ENCODE peak calls at places on chromosomes 16 and 17, in five cellular contexts. Q is heart right ventricle; C is DND-41; X is CD4-positive, alpha-beta memory T cell; E is uterus. R is an unnamed sample. For H3K27me3, the result is how much of the 10 kb centered on the place peaks cover.

GRCh38 chr17:42971589-42971988 is 7.3 kb upstream of the AARSD1 start:
- DNase-seq in C (no peak), Q (no peak), X (no peak), E (no peak), R (no peak)

GRCh38 chr16:85861095-85861825 is 37.7 kb upstream of the IRF8 start:
- DNase-seq in C (no peak), E (no peak), X (no peak), Q (no peak), R (no peak)

GRCh38 chr16:2516391-2517240 is 2.9 kb downstream of the ATP6V0C start:
- DNase-seq in X (no peak), Q (peak), E (no peak), C (no peak), R (no peak)

GRCh38 chr17:35510031-35510430 is 27.4 kb downstream of the SLFN12L start:
- DNase-seq in E (no peak), C (no peak), X (no peak), Q (no peak), R (no peak)

GRCh38 chr17:13492351-13493122 is 109.2 kb downstream of the HS3ST3A1 start:
- DNase-seq in X (no peak), Q (no peak), E (no peak), C (no peak), R (no peak)

GRCh38 chr16:58384437-58385055 is 7.7 kb upstream of the GINS3 start:
- DNase-seq in C (no peak), Q (no peak), X (no peak), E (no peak), R (no peak)

GRCh38 chr16:1494129-1494640 is 1.0 kb downstream of the TELO2 start:
- DNase-seq in C (no peak), Q (peak), E (no peak), X (no peak), R (no peak)

GRCh38 chr16:79717324-79717848 is 116.8 kb upstream of the MAF start:
- DNase-seq in X (no peak), E (no peak), C (no peak), Q (no peak), R (no peak)

GRCh38 chr17:21817791-21818364 is 125.6 kb downstream of the KCNJ18 start:
- DNase-seq in Q (no peak), E (no peak), X (no peak), C (no peak), R (no peak)

GRCh38 chr16:58513874-58514273 is 1.4 kb upstream of the SETD6 start:
- DNase-seq in C (no peak), X (no peak), Q (no peak), E (no peak), R (no peak)

GRCh38 chr17:76051071-76051467 is 21.2 kb downstream of the SRP68 start:
- DNase-seq in X (no peak), Q (no peak), E (no peak), C (no peak), R (no peak)

GRCh38 chr16:31427441-31428276 is 501 bp downstream of the COX6A2 start:
- DNase-seq in Q (peak), X (peak), C (no peak), E (peak), R (peak)

GRCh38 chr16:4936181-4936990 is 562 bp downstream of the PPL start:
- DNase-seq in C (no peak), Q (peak), E (no peak), X (no peak), R (no peak)

GRCh38 chr16:86251682-86252081 is 258.6 kb upstream of the FOXF1 start:
- DNase-seq in C (no peak), X (no peak), E (no peak), Q (no peak), R (no peak)

GRCh38 chr16:57260294-57260929 is 15.4 kb downstream of the ARL2BP start:
- DNase-seq in C (peak), E (no peak), Q (no peak), X (no peak), R (no peak)

GRCh38 chr17:66330646-66331037 is 28.2 kb downstream of the PRKCA start:
- DNase-seq in C (no peak), X (no peak), E (peak), Q (no peak), R (no peak)

GRCh38 chr17:32525116-32525515 is 38.3 kb downstream of the CDK5R1 start:
- DNase-seq in E (no peak), C (no peak), Q (no peak), X (no peak), R (no peak)

GRCh38 chr16:64152010-64152767 is 969.7 kb downstream of the CDH11 start:
- DNase-seq in Q (no peak), C (no peak), E (no peak), X (no peak), R (no peak)

GRCh38 chr17:20116683-20117309 is 107.6 kb downstream of the SPECC1 start:
- DNase-seq in Q (no peak), X (peak), E (peak), C (peak), R (peak)

GRCh38 chr16:19639986-19640421 is 78.0 kb downstream of the KNOP1 start:
- DNase-seq in E (no peak), Q (no peak), X (peak), C (peak), R (peak)

GRCh38 chr16:68752602-68753001 is 15.5 kb downstream of the CDH1 start:
- DNase-seq in E (no peak), Q (no peak), C (no peak), X (no peak), R (peak)

GRCh38 chr17:62681939-62682381 is 54.5 kb downstream of the MRC2 start:
- DNase-seq in C (no peak), X (no peak), E (no peak), Q (no peak), R (no peak)

GRCh38 chr17:145671-146541 is 8.5 kb downstream of the SCGB1C2 start:
- DNase-seq in X (no peak), C (no peak), Q (no peak), E (peak), R (no peak)

GRCh38 chr17:9959377-9959981 is 54.4 kb upstream of the RCVRN start:
- DNase-seq in C (peak), E (peak), Q (peak), X (no peak), R (no peak)

GRCh38 chr16:30951193-30951592 is 2.3 kb downstream of the ORAI3 start:
- DNase-seq in X (no peak), E (no peak), C (no peak), Q (no peak), R (no peak)

GRCh38 chr16:63530208-63530607 is 1494.0 kb upstream of the CDH8 start:
- DNase-seq in Q (no peak), X (no peak), C (no peak), E (no peak), R (no peak)

GRCh38 chr17:35496470-35497290 is 40.8 kb downstream of the SLFN12L start:
- DNase-seq in Q (no peak), C (no peak), X (no peak), E (no peak), R (no peak)

GRCh38 chr16:1311212-1311737 is 1.8 kb downstream of the UBE2I start:
- DNase-seq in E (no peak), X (no peak), Q (no peak), C (no peak), R (no peak)

GRCh38 chr16:28104404-28104803 is 40.9 kb upstream of the GSG1L start:
- DNase-seq in E (no peak), C (no peak), X (no peak), Q (no peak), R (no peak)

GRCh38 chr16:17476414-17477259 is 5.9 kb upstream of the XYLT1 start:
- DNase-seq in X (peak), Q (no peak), C (peak), E (peak), R (no peak)

GRCh38 chr17:71726320-71726719 is 394.5 kb upstream of the SOX9 start:
- DNase-seq in E (no peak), C (no peak), X (no peak), Q (no peak), R (no peak)

GRCh38 chr16:16175296-16175695 is 48.0 kb downstream of the ABCC6 start:
- DNase-seq in X (no peak), C (no peak), Q (peak), E (no peak), R (no peak)

GRCh38 chr16:53803998-53804397 is 100.0 kb downstream of the FTO start:
- DNase-seq in C (no peak), X (no peak), E (no peak), Q (no peak), R (no peak)
- H3K4me3 ChIP-seq in C (no peak), X (no peak), E (no peak), Q (no peak), R (no peak)

GRCh38 chr16:67543582-67543981 is 15.0 kb downstream of the RIPOR1 start:
- DNase-seq in Q (no peak), E (no peak), C (no peak), X (no peak), R (no peak)

GRCh38 chr16:67541391-67542263 is 13.0 kb downstream of the RIPOR1 start:
- DNase-seq in E (no peak), C (no peak), Q (peak), X (no peak), R (no peak)

GRCh38 chr16:67540756-67541155 is 12.1 kb downstream of the RIPOR1 start:
- DNase-seq in C (no peak), X (no peak), E (no peak), Q (no peak), R (no peak)

GRCh38 chr16:67543036-67543435 is 14.4 kb downstream of the RIPOR1 start:
- DNase-seq in C (no peak), X (no peak), Q (no peak), E (no peak), R (no peak)

GRCh38 chr16:67542464-67542863 is 13.8 kb downstream of the RIPOR1 start:
- DNase-seq in C (peak), E (peak), Q (no peak), X (peak), R (peak)
- H3K27ac ChIP-seq in C (peak), E (peak), Q (peak), X (peak), R (no peak)

DNA sequence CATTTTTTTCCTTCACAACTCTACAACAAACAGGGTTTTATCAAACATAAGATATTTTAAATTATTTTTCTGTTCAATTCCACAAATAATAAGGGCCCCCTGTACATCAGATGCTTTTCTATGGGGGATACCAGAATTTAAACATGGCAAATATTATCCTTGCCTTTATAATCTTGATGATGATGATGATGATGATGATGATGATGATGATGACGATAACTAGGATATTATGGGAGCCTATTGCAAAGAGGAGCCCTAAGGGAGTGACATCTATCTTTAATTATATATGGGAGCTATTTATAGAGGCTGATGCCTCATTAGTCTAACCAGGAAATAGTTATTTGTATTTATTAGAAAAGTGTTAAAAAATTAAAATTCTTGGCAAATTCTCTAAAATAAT is 6.8 kb downstream of the MEIOC start:
- DNase-seq in C (no peak), E (no peak), X (no peak), Q (no peak), R (no peak)
- H3K27me3 ChIP-seq in C (under half), E (under half), X (under half), Q (under half), R (under half)

GRCh38 chr17:63932721-63933120 is 590 bp upstream of the CD79B start:
- DNase-seq in Q (no peak), E (no peak), X (no peak), C (no peak), R (no peak)

GRCh38 chr17:63930951-63931575 is 1.1 kb downstream of the CD79B start:
- DNase-seq in Q (peak), X (peak), C (peak), E (peak), R (peak)

GRCh38 chr17:63934391-63935112 is 2.4 kb upstream of the CD79B start:
- DNase-seq in Q (no peak), E (no peak), C (no peak), X (no peak), R (no peak)

GRCh38 chr17:63929860-63930766 is 2.0 kb downstream of the CD79B start:
- DNase-seq in Q (no peak), E (peak), X (no peak), C (no peak), R (no peak)

DNA sequence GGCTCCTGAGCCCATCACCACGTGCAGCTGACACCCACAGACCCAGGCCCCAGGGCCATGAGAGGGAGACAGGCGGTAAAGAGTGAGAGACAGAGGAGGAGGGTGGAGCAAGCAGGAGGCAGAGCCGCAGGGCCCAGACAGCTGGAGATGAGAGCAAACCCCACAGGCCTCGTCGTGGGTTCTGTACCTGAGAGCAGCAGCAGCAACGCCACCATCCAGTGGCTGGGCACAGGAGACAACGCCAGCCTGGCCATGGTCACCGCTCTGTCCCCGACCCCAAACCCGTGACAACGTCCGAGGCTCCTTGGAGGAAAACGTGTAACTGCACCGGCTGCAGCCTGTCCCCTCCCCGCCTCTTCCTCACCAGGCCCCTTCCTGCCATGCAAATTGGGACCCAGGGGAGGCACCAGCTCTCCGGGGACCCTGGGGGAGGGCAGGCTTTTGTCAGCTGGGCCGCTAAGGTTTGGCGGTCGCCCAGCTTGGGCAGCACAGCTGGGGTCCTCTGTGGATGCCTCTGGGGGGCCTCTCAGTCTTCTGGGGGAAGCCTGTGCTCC is at the start of gene CD79B:
- DNase-seq in E (no peak), C (peak), Q (no peak), X (peak), R (peak)
- H3K4me3 ChIP-seq in E (no peak), C (peak), Q (peak), X (peak), R (peak)

GRCh38 chr17:77161953-77162352 is 21.2 kb downstream of the SEC14L1 start:
- DNase-seq in E (no peak), X (no peak), C (no peak), Q (no peak), R (no peak)

GRCh38 chr17:77160032-77160876 is 19.5 kb downstream of the SEC14L1 start:
- DNase-seq in C (no peak), E (no peak), X (no peak), Q (no peak), R (no peak)

GRCh38 chr17:77163001-77163400 is 22.2 kb downstream of the SEC14L1 start:
- DNase-seq in Q (no peak), E (no peak), X (no peak), C (no peak), R (no peak)

GRCh38 chr17:77163521-77164280 is 22.9 kb downstream of the SEC14L1 start:
- DNase-seq in C (no peak), Q (no peak), E (no peak), X (no peak), R (no peak)

GRCh38 chr17:77160877-77161530 is 20.2 kb downstream of the SEC14L1 start:
- DNase-seq in E (no peak), Q (no peak), C (no peak), X (no peak), R (no peak)
- H3K27ac ChIP-seq in E (peak), Q (peak), C (no peak), X (no peak), R (no peak)

DNA sequence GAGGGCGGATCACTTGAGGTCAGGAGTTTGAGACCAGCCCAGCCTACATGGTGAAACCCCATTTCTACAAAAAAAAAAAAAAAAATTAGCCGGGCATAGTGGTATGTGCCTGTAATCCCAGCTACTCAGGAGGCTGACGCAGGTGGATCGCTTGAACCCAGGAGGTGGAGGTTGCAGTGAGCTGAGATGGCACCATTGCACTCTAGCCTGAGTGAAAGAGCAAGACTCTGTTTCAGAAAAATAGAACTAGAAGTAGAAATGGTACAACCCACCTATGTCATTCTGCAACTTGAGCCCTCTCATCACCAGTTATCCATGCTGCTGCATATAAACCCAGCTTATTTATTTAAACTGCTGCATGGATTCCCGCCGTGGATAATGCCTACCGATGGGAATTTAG is 1.6 kb downstream of the SCNN1B start:
- DNase-seq in Q (no peak), E (no peak), X (no peak), C (no peak), R (no peak)
- H3K27me3 ChIP-seq in Q (under half), E (under half), X (under half), C (under half), R (under half)

R was measured in CD4-positive, CD25-positive, alpha-beta regulatory T cell.